ENCODE peak calls at places on chromosomes 11 and 22, in eight cellular contexts. One of them, this sample, is unnamed.

GRCh38 chr11:27700351-27701261 is at the start of gene BDNF:
- DNase-seq in endothelial cell: no peak
- DNase-seq in fibroblast of lung: peak
- DNase-seq in fibroblast of the conjunctiva: no peak
- DNase-seq in mesothelial cell of epicardium: no peak
- DNase-seq in HFF-Myc: no peak
- DNase-seq in fibroblast of mammary gland: peak
- DNase-seq in stomach: no peak
- DNase-seq in this sample: peak

GRCh38 chr11:9089061-9089460 is 2.3 kb downstream of the SCUBE2 start:
- DNase-seq in endothelial cell: no peak
- DNase-seq in fibroblast of lung: no peak
- DNase-seq in fibroblast of the conjunctiva: no peak
- DNase-seq in mesothelial cell of epicardium: no peak
- DNase-seq in HFF-Myc: no peak
- DNase-seq in fibroblast of mammary gland: no peak
- DNase-seq in stomach: no peak
- DNase-seq in this sample: no peak

GRCh38 chr11:63614136-63614664 is at the start of gene PLAAT3:
- DNase-seq in endothelial cell: peak
- DNase-seq in fibroblast of lung: peak
- DNase-seq in fibroblast of the conjunctiva: no peak
- DNase-seq in mesothelial cell of epicardium: no peak
- DNase-seq in HFF-Myc: no peak
- DNase-seq in fibroblast of mammary gland: no peak
- DNase-seq in stomach: peak
- DNase-seq in this sample: peak

GRCh38 chr11:119918356-119918755 is 189.4 kb upstream of the NECTIN1 start:
- DNase-seq in endothelial cell: no peak
- DNase-seq in fibroblast of lung: no peak
- DNase-seq in fibroblast of the conjunctiva: no peak
- DNase-seq in mesothelial cell of epicardium: no peak
- DNase-seq in HFF-Myc: no peak
- DNase-seq in fibroblast of mammary gland: no peak
- DNase-seq in stomach: no peak
- DNase-seq in this sample: no peak

GRCh38 chr11:102762414-102762813 is 18.0 kb downstream of the MMP10 start:
- DNase-seq in endothelial cell: no peak
- DNase-seq in fibroblast of lung: peak
- DNase-seq in fibroblast of the conjunctiva: no peak
- DNase-seq in mesothelial cell of epicardium: no peak
- DNase-seq in HFF-Myc: no peak
- DNase-seq in fibroblast of mammary gland: peak
- DNase-seq in stomach: no peak
- DNase-seq in this sample: no peak

GRCh38 chr22:24391836-24392217 is 35.6 kb upstream of the ADORA2A start:
- DNase-seq in endothelial cell: no peak
- DNase-seq in fibroblast of lung: peak
- DNase-seq in fibroblast of the conjunctiva: peak
- DNase-seq in mesothelial cell of epicardium: no peak
- DNase-seq in HFF-Myc: no peak
- DNase-seq in fibroblast of mammary gland: peak
- DNase-seq in stomach: no peak
- DNase-seq in this sample: no peak

GRCh38 chr22:33382427-33382826 is 324.2 kb upstream of the SYN3 start:
- DNase-seq in endothelial cell: no peak
- DNase-seq in fibroblast of lung: no peak
- DNase-seq in fibroblast of the conjunctiva: no peak
- DNase-seq in mesothelial cell of epicardium: no peak
- DNase-seq in HFF-Myc: no peak
- DNase-seq in fibroblast of mammary gland: no peak
- DNase-seq in stomach: no peak
- DNase-seq in this sample: no peak

GRCh38 chr22:50209893-50210292 is 9.1 kb downstream of the SELENOO start:
- DNase-seq in endothelial cell: peak
- DNase-seq in fibroblast of lung: peak
- DNase-seq in fibroblast of the conjunctiva: peak
- DNase-seq in mesothelial cell of epicardium: no peak
- DNase-seq in HFF-Myc: peak
- DNase-seq in fibroblast of mammary gland: peak
- DNase-seq in stomach: peak
- DNase-seq in this sample: no peak

GRCh38 chr11:12356944-12357655 is 20.3 kb upstream of the PARVA start:
- DNase-seq in endothelial cell: no peak
- DNase-seq in fibroblast of lung: no peak
- DNase-seq in fibroblast of the conjunctiva: no peak
- DNase-seq in mesothelial cell of epicardium: no peak
- DNase-seq in HFF-Myc: no peak
- DNase-seq in fibroblast of mammary gland: no peak
- DNase-seq in stomach: no peak
- DNase-seq in this sample: no peak

GRCh38 chr11:94948070-94948617 is 25.2 kb downstream of the CWC15 start:
- DNase-seq in endothelial cell: no peak
- DNase-seq in fibroblast of lung: peak
- DNase-seq in fibroblast of the conjunctiva: no peak
- DNase-seq in mesothelial cell of epicardium: no peak
- DNase-seq in HFF-Myc: no peak
- DNase-seq in fibroblast of mammary gland: peak
- DNase-seq in stomach: no peak
- DNase-seq in this sample: no peak